ENCODE peak calls at places on chromosomes 5 and 9, in six cellular contexts. K, W, Q, A, D and V are unnamed samples.

GRCh38 chr5:14915291-14915976 is 43.9 kb upstream of the ANKH start:
- DNase-seq in K (no peak), W (no peak), Q (no peak), A (no peak), D (no peak), V (no peak)

GRCh38 chr9:136543830-136544548 is 1.9 kb downstream of the NOTCH1 start:
- DNase-seq in K (no peak), W (no peak), Q (no peak), A (no peak), D (no peak), V (no peak)

GRCh38 chr5:84635235-84636055 is 250.8 kb upstream of the EDIL3 start:
- DNase-seq in K (peak), W (no peak), Q (no peak), A (no peak), D (no peak), V (no peak)

GRCh38 chr5:19104963-19105362 is 883.0 kb downstream of the CDH18 start:
- DNase-seq in K (no peak), W (no peak), Q (no peak), A (no peak), D (no peak), V (no peak)

GRCh38 chr5:59540366-59540765 is 353.2 kb downstream of the PDE4D start:
- DNase-seq in K (no peak), W (no peak), Q (no peak), A (no peak), D (no peak), V (no peak)

GRCh38 chr5:82601085-82601484 is 322.9 kb upstream of the RPS23 start:
- DNase-seq in K (no peak), W (no peak), Q (no peak), A (no peak), D (no peak), V (no peak)

GRCh38 chr9:23343226-23343625 is 482.8 kb downstream of the ELAVL2 start:
- DNase-seq in K (no peak), W (no peak), Q (no peak), A (no peak), D (no peak), V (no peak)

GRCh38 chr9:2657427-2657826 is 35.8 kb downstream of the VLDLR start:
- DNase-seq in K (no peak), W (no peak), Q (no peak), A (no peak), D (no peak), V (no peak)

GRCh38 chr9:93159601-93160418 is 24.1 kb upstream of the WNK2 start:
- DNase-seq in K (peak), W (peak), Q (peak), A (peak), D (peak), V (peak)

GRCh38 chr5:146745937-146746577 is 132.5 kb downstream of the PPP2R2B start:
- DNase-seq in K (no peak), W (no peak), Q (no peak), A (peak), D (no peak), V (no peak)

GRCh38 chr9:16060457-16061129 is 507.8 kb downstream of the CCDC171 start:
- DNase-seq in K (no peak), W (no peak), Q (no peak), A (no peak), D (no peak), V (no peak)

GRCh38 chr9:98964911-98965336 is 21.2 kb downstream of the COL15A1 start:
- DNase-seq in K (no peak), W (no peak), Q (no peak), A (no peak), D (peak), V (no peak)

GRCh38 chr5:9046756-9047481 is 499.0 kb downstream of the SEMA5A start:
- DNase-seq in K (no peak), W (no peak), Q (no peak), A (peak), D (no peak), V (no peak)

GRCh38 chr5:145028626-145029025 is 806.5 kb downstream of the PRELID2 start:
- DNase-seq in K (no peak), W (no peak), Q (no peak), A (no peak), D (no peak), V (no peak)

GRCh38 chr5:62653864-62654575 is 75.4 kb downstream of the LRRC70 start:
- DNase-seq in K (no peak), W (no peak), Q (no peak), A (no peak), D (no peak), V (no peak)

GRCh38 chr5:180154821-180155220 is 54.2 kb downstream of the RASGEF1C start:
- DNase-seq in K (peak), W (no peak), Q (no peak), A (no peak), D (no peak), V (no peak)

GRCh38 chr5:103393131-103393754 is 134.7 kb downstream of the MACIR start:
- DNase-seq in K (no peak), W (no peak), Q (no peak), A (peak), D (no peak), V (no peak)

GRCh38 chr9:94912700-94913249 is 186.3 kb downstream of the AOPEP start:
- DNase-seq in K (no peak), W (peak), Q (no peak), A (no peak), D (no peak), V (no peak)

GRCh38 chr5:140261403-140262171 is 41.3 kb downstream of the PFDN1 start:
- DNase-seq in K (no peak), W (peak), Q (no peak), A (peak), D (peak), V (no peak)

GRCh38 chr9:130444565-130445221 is at the start of gene ASS1:
- DNase-seq in K (peak), W (peak), Q (peak), A (peak), D (peak), V (peak)

GRCh38 chr5:66849803-66850202 is 253.6 kb downstream of the MAST4 start:
- DNase-seq in K (no peak), W (peak), Q (no peak), A (no peak), D (no peak), V (no peak)

GRCh38 chr5:150066901-150067396 is 19.4 kb downstream of the CSF1R start:
- DNase-seq in K (no peak), W (no peak), Q (no peak), A (no peak), D (peak), V (no peak)

GRCh38 chr9:137485343-137486140 is 26.4 kb upstream of the NSMF start:
- DNase-seq in K (peak), W (no peak), Q (no peak), A (no peak), D (no peak), V (no peak)

GRCh38 chr5:111734013-111734412 is 23.0 kb downstream of the NREP start:
- DNase-seq in K (no peak), W (no peak), Q (no peak), A (peak), D (no peak), V (no peak)

GRCh38 chr9:26296910-26297309 is 595.7 kb downstream of the CAAP1 start:
- DNase-seq in K (no peak), W (no peak), Q (no peak), A (no peak), D (no peak), V (no peak)

GRCh38 chr5:167721926-167722440 is 569.5 kb upstream of the WWC1 start:
- DNase-seq in K (no peak), W (no peak), Q (no peak), A (no peak), D (no peak), V (no peak)

GRCh38 chr5:98763001-98763630 is 10.3 kb upstream of the RGMB start:
- DNase-seq in K (no peak), W (no peak), Q (no peak), A (no peak), D (no peak), V (no peak)

GRCh38 chr5:120605325-120606079 is 141.4 kb downstream of the PRR16 start:
- DNase-seq in K (peak), W (no peak), Q (no peak), A (no peak), D (no peak), V (no peak)

GRCh38 chr9:73152445-73152844 is 780 bp downstream of the ANXA1 start:
- DNase-seq in K (no peak), W (peak), Q (no peak), A (no peak), D (no peak), V (no peak)